ENCODE peak calls at places on chromosomes 16 and 17, in seven cellular contexts. S is heart right ventricle, Y is endothelial cell of umbilical vein, B is fibroblast of lung, N is OCI-LY7, O is left ventricle myocardium inferior, A is psoas muscle. T is an unnamed sample.

GRCh38 chr17:3835410-3836229 is 10.4 kb downstream of the NCBP3 start:
- DNase-seq in S (no peak), Y (no peak), B (no peak), N (no peak), O (no peak), A (peak; percentile 73), T (no peak)

GRCh38 chr17:40563371-40564052 is 1.8 kb downstream of the CCR7 start:
- DNase-seq in S (no peak), Y (no peak), B (no peak), N (no peak), O (no peak), A (no peak), T (peak; percentile 67)

GRCh38 chr16:85028638-85029412 is 1.2 kb downstream of the KIAA0513 start:
- DNase-seq in S (no peak), Y (peak; percentile 84), B (peak; percentile 38), N (no peak), O (no peak), A (peak; percentile 71), T (no peak)

GRCh38 chr16:66085651-66086050 is 280.8 kb upstream of the CDH5 start:
- DNase-seq in S (no peak), Y (no peak), B (no peak), N (no peak), O (no peak), A (no peak), T (no peak)

GRCh38 chr16:52592216-52592592 is 45.3 kb upstream of the TOX3 start:
- DNase-seq in S (no peak), Y (no peak), B (no peak), N (no peak), O (no peak), A (no peak), T (no peak)

GRCh38 chr16:964696-965395 is 5.9 kb downstream of the LMF1 start:
- DNase-seq in S (no peak), Y (no peak), B (no peak), N (no peak), O (no peak), A (no peak), T (no peak)

GRCh38 chr17:80872999-80873951 is 118.4 kb upstream of the CHMP6 start:
- DNase-seq in S (no peak), Y (no peak), B (no peak), N (no peak), O (peak; percentile 39), A (peak; percentile 77), T (no peak)

GRCh38 chr17:5545051-5545987 is 39.0 kb downstream of the NLRP1 start:
- DNase-seq in S (no peak), Y (no peak), B (no peak), N (no peak), O (no peak), A (no peak), T (no peak)

GRCh38 chr16:54174201-54174600 is 112.4 kb downstream of the IRX3 start:
- DNase-seq in S (no peak), Y (no peak), B (no peak), N (no peak), O (no peak), A (no peak), T (no peak)

GRCh38 chr17:75771334-75772281 is 6.6 kb upstream of the GALK1 start:
- DNase-seq in S (no peak), Y (no peak), B (peak; percentile 26), N (peak; percentile 35), O (no peak), A (no peak), T (peak; percentile 72)

GRCh38 chr16:70721202-70721963 is 35.5 kb upstream of the MTSS2 start:
- DNase-seq in S (no peak), Y (no peak), B (no peak), N (no peak), O (no peak), A (no peak), T (no peak)

GRCh38 chr16:31071861-31072260 is 2.2 kb downstream of the ZNF668 start:
- DNase-seq in S (no peak), Y (peak; percentile 21), B (peak; percentile 77), N (no peak), O (no peak), A (no peak), T (no peak)

GRCh38 chr17:58593121-58593520 is 78.7 kb upstream of the MTMR4 start:
- DNase-seq in S (no peak), Y (no peak), B (no peak), N (no peak), O (no peak), A (no peak), T (no peak)

GRCh38 chr17:82810644-82811430 is 29.0 kb downstream of the ZNF750 start:
- DNase-seq in S (no peak), Y (peak; percentile 42), B (no peak), N (no peak), O (no peak), A (peak; percentile 43), T (no peak)

GRCh38 chr17:55549140-55549539 is 37.9 kb upstream of the SMIM36 start:
- DNase-seq in S (no peak), Y (no peak), B (no peak), N (peak; percentile 33), O (no peak), A (no peak), T (no peak)

GRCh38 chr16:74950511-74950910 is 34.4 kb downstream of the WDR59 start:
- DNase-seq in S (no peak), Y (no peak), B (no peak), N (no peak), O (no peak), A (no peak), T (no peak)

GRCh38 chr16:85515830-85516397 is 97.2 kb upstream of the GSE1 start:
- DNase-seq in S (no peak), Y (no peak), B (no peak), N (no peak), O (no peak), A (no peak), T (no peak)

GRCh38 chr17:81553616-81554181 is 1.5 kb upstream of the FAAP100 start:
- DNase-seq in S (no peak), Y (peak; percentile 89), B (peak; percentile 94), N (no peak), O (no peak), A (no peak), T (no peak)

GRCh38 chr16:62021295-62021694 is 14.9 kb downstream of the CDH8 start:
- DNase-seq in S (no peak), Y (no peak), B (no peak), N (no peak), O (no peak), A (no peak), T (no peak)

GRCh38 chr16:1543085-1543896 is 9.8 kb downstream of the TMEM204 start:
- DNase-seq in S (peak; percentile 81), Y (peak; percentile 92), B (peak; percentile 37), N (peak; percentile 4), O (peak; percentile 78), A (peak; percentile 82), T (no peak)

GRCh38 chr17:41451154-41451728 is 10.5 kb upstream of the KRT38 start:
- DNase-seq in S (no peak), Y (no peak), B (no peak), N (no peak), O (no peak), A (no peak), T (no peak)

GRCh38 chr17:64706224-64707076 is 44.3 kb upstream of the SMURF2 start:
- DNase-seq in S (no peak), Y (no peak), B (no peak), N (no peak), O (no peak), A (no peak), T (no peak)

GRCh38 chr17:64707077-64707591 is 45.0 kb upstream of the SMURF2 start:
- DNase-seq in S (peak; percentile 84), Y (peak; percentile 100), B (peak; percentile 97), N (no peak), O (peak; percentile 88), A (peak; percentile 92), T (peak; percentile 84)

GRCh38 chr17:64698725-64699124 is 36.6 kb upstream of the SMURF2 start:
- DNase-seq in S (no peak), Y (no peak), B (peak; percentile 42), N (no peak), O (no peak), A (no peak), T (no peak)

GRCh38 chr17:64702815-64703214 is 40.7 kb upstream of the SMURF2 start:
- DNase-seq in S (no peak), Y (no peak), B (no peak), N (no peak), O (no peak), A (no peak), T (no peak)
- H3K27ac ChIP-seq in S (no peak overlapping the region), Y (no peak overlapping the region), B (no peak overlapping the region), N (no peak overlapping the region), O (no peak overlapping the region), A (no peak overlapping the region), T (no peak overlapping the region)

DNA sequence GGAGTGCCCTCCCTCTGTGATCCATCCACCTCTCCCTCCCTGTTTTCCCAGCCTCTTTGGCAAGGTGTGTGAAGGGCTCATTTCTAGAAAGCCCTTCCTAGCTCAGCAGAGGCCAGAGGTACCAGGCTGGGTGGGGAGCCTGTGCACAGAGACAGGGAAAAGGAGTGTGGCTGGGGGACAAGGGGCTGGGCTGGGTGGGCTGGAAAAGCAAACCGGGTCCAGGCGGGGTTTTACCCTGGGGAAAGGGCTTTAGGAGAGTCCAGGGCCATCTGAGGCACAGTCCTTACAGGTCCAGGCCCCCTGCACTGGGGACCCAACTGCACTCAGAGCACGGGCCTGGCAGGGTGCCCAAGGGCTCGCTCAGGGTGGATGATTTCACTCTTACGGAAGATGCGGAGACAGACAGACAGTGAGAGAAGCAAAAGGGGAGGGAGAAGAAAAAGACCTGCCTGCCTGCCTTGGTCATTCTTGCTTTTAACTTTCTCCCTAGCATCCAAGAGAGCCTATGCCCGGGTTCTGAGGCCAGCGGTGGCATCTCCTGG is 7.0 kb downstream of the CRHR1 start:
- DNase-seq in S (no peak), Y (no peak), B (no peak), N (no peak), O (no peak), A (no peak), T (no peak)
- H3K4me3 ChIP-seq in S (no peak overlapping the region), Y (no peak overlapping the region), B (no peak overlapping the region), N (no peak overlapping the region), O (no peak overlapping the region), A (no peak overlapping the region), T (no peak overlapping the region)

GRCh38 chr16:87610026-87610425 is 7.7 kb downstream of the JPH3 start:
- DNase-seq in S (no peak), Y (no peak), B (no peak), N (no peak), O (no peak), A (no peak), T (no peak)

GRCh38 chr16:87607223-87607622 is 4.9 kb downstream of the JPH3 start:
- DNase-seq in S (no peak), Y (no peak), B (no peak), N (no peak), O (no peak), A (no peak), T (no peak)

GRCh38 chr16:87611456-87611855 is 9.1 kb downstream of the JPH3 start:
- DNase-seq in S (no peak), Y (no peak), B (no peak), N (no peak), O (no peak), A (no peak), T (no peak)

GRCh38 chr16:87607871-87608270 is 5.6 kb downstream of the JPH3 start:
- DNase-seq in S (no peak), Y (no peak), B (no peak), N (no peak), O (no peak), A (no peak), T (no peak)

GRCh38 chr16:87608400-87608985 is 6.2 kb downstream of the JPH3 start:
- DNase-seq in S (peak; percentile 70), Y (peak; percentile 51), B (peak; percentile 60), N (peak; percentile 23), O (peak; percentile 57), A (peak; percentile 74), T (no peak)
- H3K27ac ChIP-seq in S (no peak overlapping the region), Y (no peak overlapping the region), B (no peak overlapping the region), N (no peak overlapping the region), O (no peak overlapping the region), A (no peak overlapping the region), T (no peak overlapping the region)

GRCh38 chr17:61456688-61457225 is 4.5 kb downstream of the TBX4 start:
- DNase-seq in S (no peak), Y (no peak), B (no peak), N (no peak), O (no peak), A (no peak), T (peak; percentile 35)
- H3K4me3 ChIP-seq in S (peak overlapping the region; percentile 43), Y (no peak overlapping the region), B (peak overlapping the region; percentile 91), N (no peak overlapping the region), O (peak overlapping the region; percentile 54), A (no peak overlapping the region), T (peak overlapping the region; percentile 61)